ENCODE peak calls at places on chromosomes 4 and X, in six cellular contexts. One of them, this sample, is unnamed. For H3K4me1, the result is how much of the 10 kb centered on the place peaks cover.

GRCh38 chr4:164320847-164321246 is 433.1 kb upstream of the SMIM31 start:
- DNase-seq in HCT116: no peak
- DNase-seq in GM12878: no peak
- DNase-seq in HepG2: no peak
- DNase-seq in H1: no peak
- DNase-seq in K562: no peak
- DNase-seq in this sample: no peak

GRCh38 chr4:118962540-118962939 is 73.9 kb downstream of the SYNPO2 start:
- DNase-seq in HCT116: no peak
- DNase-seq in GM12878: no peak
- DNase-seq in HepG2: no peak
- DNase-seq in H1: no peak
- DNase-seq in K562: no peak
- DNase-seq in this sample: no peak

GRCh38 chr4:829761-830655 is 4.1 kb upstream of the CPLX1 start:
- DNase-seq in HCT116: no peak
- DNase-seq in GM12878: no peak
- DNase-seq in HepG2: no peak
- DNase-seq in H1: no peak
- DNase-seq in K562: no peak
- DNase-seq in this sample: no peak

GRCh38 chrX:94424456-94424855 is 750.5 kb downstream of the FAM133A start:
- DNase-seq in HCT116: no peak
- DNase-seq in GM12878: no peak
- DNase-seq in HepG2: no peak
- DNase-seq in H1: no peak
- DNase-seq in K562: no peak
- DNase-seq in this sample: no peak

GRCh38 chrX:25531096-25531495 is 515.3 kb upstream of the ARX start:
- DNase-seq in HCT116: no peak
- DNase-seq in GM12878: no peak
- DNase-seq in HepG2: no peak
- DNase-seq in H1: no peak
- DNase-seq in K562: no peak
- DNase-seq in this sample: no peak

GRCh38 chrX:48802089-48802812 is 384 bp downstream of the HDAC6 start:
- DNase-seq in HCT116: peak
- DNase-seq in GM12878: peak
- DNase-seq in HepG2: peak
- DNase-seq in H1: peak
- DNase-seq in K562: peak
- DNase-seq in this sample: peak

GRCh38 chr4:33184684-33185083 is 2464.5 kb downstream of the PCDH7 start:
- DNase-seq in HCT116: no peak
- DNase-seq in GM12878: peak
- DNase-seq in HepG2: no peak
- DNase-seq in H1: no peak
- DNase-seq in K562: no peak
- DNase-seq in this sample: no peak

GRCh38 chrX:1391707-1392375 is at the start of gene SLC25A6:
- DNase-seq in HCT116: peak
- DNase-seq in GM12878: peak
- DNase-seq in HepG2: peak
- DNase-seq in H1: peak
- DNase-seq in K562: peak
- DNase-seq in this sample: peak

GRCh38 chr4:156733582-156733981 is 238.0 kb downstream of the PDGFC start:
- DNase-seq in HCT116: no peak
- DNase-seq in GM12878: no peak
- DNase-seq in HepG2: no peak
- DNase-seq in H1: no peak
- DNase-seq in K562: no peak
- DNase-seq in this sample: no peak

DNA sequence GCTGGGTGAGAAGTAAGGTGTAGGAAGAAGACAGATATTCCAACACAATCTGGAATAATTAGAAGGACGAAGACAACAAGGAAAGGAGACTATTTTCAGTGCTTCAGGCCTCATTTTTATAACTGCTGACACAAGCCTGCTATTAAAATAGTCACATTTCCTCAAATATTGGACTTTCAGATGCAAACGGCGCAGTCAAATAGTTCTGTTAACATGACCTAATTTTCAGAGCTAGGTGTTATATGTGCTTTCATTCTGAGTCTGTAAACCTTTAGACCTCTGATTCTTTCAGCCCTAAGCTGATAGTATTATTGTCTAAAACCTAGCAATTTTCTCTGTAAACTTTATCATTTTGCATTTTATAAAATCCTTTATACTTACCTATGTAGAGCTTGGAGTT is 261.5 kb downstream of the IL1RAPL1 start:
- DNase-seq in HCT116: no peak
- DNase-seq in GM12878: no peak
- DNase-seq in HepG2: no peak
- DNase-seq in H1: no peak
- DNase-seq in K562: no peak
- DNase-seq in this sample: no peak
- TF ChIP-seq ZNF274 in HCT116: no peak
- TF ChIP-seq ZNF274 in GM12878: no peak
- TF ChIP-seq ZNF274 in HepG2: no peak
- TF ChIP-seq ZNF274 in H1: no peak
- TF ChIP-seq ZNF274 in K562: no peak
- TF ChIP-seq ZNF274 in this sample: no peak

GRCh38 chr4:153759407-153760226 is at the start of gene RNF175:
- DNase-seq in HCT116: no peak
- DNase-seq in GM12878: no peak
- DNase-seq in HepG2: no peak
- DNase-seq in H1: peak
- DNase-seq in K562: peak
- DNase-seq in this sample: no peak
- H3K9ac ChIP-seq in HCT116: no peak
- H3K9ac ChIP-seq in GM12878: no peak
- H3K9ac ChIP-seq in HepG2: no peak
- H3K9ac ChIP-seq in H1: peak
- H3K9ac ChIP-seq in K562: peak
- H3K9ac ChIP-seq in this sample: peak

GRCh38 chr4:96526625-96527024 is 686.7 kb downstream of the PDHA2 start:
- DNase-seq in HCT116: no peak
- DNase-seq in GM12878: no peak
- DNase-seq in HepG2: no peak
- DNase-seq in H1: no peak
- DNase-seq in K562: no peak
- DNase-seq in this sample: no peak

GRCh38 chr4:96525901-96526300 is 686.0 kb downstream of the PDHA2 start:
- DNase-seq in HCT116: no peak
- DNase-seq in GM12878: no peak
- DNase-seq in HepG2: no peak
- DNase-seq in H1: no peak
- DNase-seq in K562: no peak
- DNase-seq in this sample: no peak

DNA sequence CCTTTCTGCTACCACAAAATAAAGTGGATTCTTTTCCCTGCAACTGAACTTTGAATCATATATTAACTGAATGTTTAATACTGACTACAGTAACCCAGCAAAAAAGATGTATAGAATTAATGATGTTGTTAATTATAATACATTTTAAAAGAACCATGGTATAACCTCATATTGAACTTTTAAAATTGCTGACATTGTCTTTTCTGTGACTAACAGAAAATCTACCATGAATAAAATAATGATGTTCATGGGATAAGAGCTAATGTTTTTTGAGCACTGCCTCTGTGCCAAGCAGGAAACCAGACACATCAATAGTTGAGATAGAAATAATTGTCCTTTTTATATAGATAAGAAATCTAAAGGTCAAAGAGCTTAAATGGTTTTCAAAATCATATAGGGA is 691.9 kb downstream of the PDHA2 start:
- DNase-seq in HCT116: no peak
- DNase-seq in GM12878: no peak
- DNase-seq in HepG2: no peak
- DNase-seq in H1: no peak
- DNase-seq in K562: no peak
- DNase-seq in this sample: no peak
- H3K4me1 ChIP-seq in HCT116: under half
- H3K4me1 ChIP-seq in GM12878: under half
- H3K4me1 ChIP-seq in HepG2: under half
- H3K4me1 ChIP-seq in H1: under half
- H3K4me1 ChIP-seq in K562: under half
- H3K4me1 ChIP-seq in this sample: under half

GRCh38 chr4:41446391-41446790 is 91.6 kb upstream of the LIMCH1 start:
- DNase-seq in HCT116: no peak
- DNase-seq in GM12878: no peak
- DNase-seq in HepG2: no peak
- DNase-seq in H1: no peak
- DNase-seq in K562: no peak
- DNase-seq in this sample: no peak

GRCh38 chr4:41443340-41444079 is 94.4 kb upstream of the LIMCH1 start:
- DNase-seq in HCT116: no peak
- DNase-seq in GM12878: no peak
- DNase-seq in HepG2: no peak
- DNase-seq in H1: no peak
- DNase-seq in K562: no peak
- DNase-seq in this sample: no peak

GRCh38 chr4:41452484-41453225 is 85.3 kb upstream of the LIMCH1 start:
- DNase-seq in HCT116: no peak
- DNase-seq in GM12878: no peak
- DNase-seq in HepG2: no peak
- DNase-seq in H1: no peak
- DNase-seq in K562: no peak
- DNase-seq in this sample: no peak

GRCh38 chr4:41454393-41454792 is 83.6 kb upstream of the LIMCH1 start:
- DNase-seq in HCT116: no peak
- DNase-seq in GM12878: no peak
- DNase-seq in HepG2: no peak
- DNase-seq in H1: no peak
- DNase-seq in K562: no peak
- DNase-seq in this sample: no peak

GRCh38 chr4:41448935-41449334 is 89.0 kb upstream of the LIMCH1 start:
- DNase-seq in HCT116: no peak
- DNase-seq in GM12878: no peak
- DNase-seq in HepG2: peak
- DNase-seq in H1: no peak
- DNase-seq in K562: no peak
- DNase-seq in this sample: no peak
- TF ChIP-seq ZNF274 in HCT116: no peak
- TF ChIP-seq ZNF274 in GM12878: no peak
- TF ChIP-seq ZNF274 in HepG2: no peak
- TF ChIP-seq ZNF274 in H1: no peak
- TF ChIP-seq ZNF274 in K562: no peak
- TF ChIP-seq ZNF274 in this sample: no peak

GRCh38 chrX:152738560-152738959 is 5.0 kb downstream of the MAGEA12 start:
- DNase-seq in HCT116: no peak
- DNase-seq in GM12878: no peak
- DNase-seq in HepG2: no peak
- DNase-seq in H1: no peak
- DNase-seq in K562: no peak
- DNase-seq in this sample: no peak

GRCh38 chrX:152735101-152735500 is 1.5 kb downstream of the MAGEA12 start:
- DNase-seq in HCT116: no peak
- DNase-seq in GM12878: no peak
- DNase-seq in HepG2: no peak
- DNase-seq in H1: no peak
- DNase-seq in K562: peak
- DNase-seq in this sample: no peak

GRCh38 chrX:152735860-152736511 is 2.4 kb downstream of the MAGEA12 start:
- DNase-seq in HCT116: no peak
- DNase-seq in GM12878: no peak
- DNase-seq in HepG2: no peak
- DNase-seq in H1: no peak
- DNase-seq in K562: no peak
- DNase-seq in this sample: no peak

GRCh38 chrX:152733261-152733975 is at the start of the genes CSAG1 and MAGEA12:
- DNase-seq in HCT116: no peak
- DNase-seq in GM12878: no peak
- DNase-seq in HepG2: no peak
- DNase-seq in H1: no peak
- DNase-seq in K562: peak
- DNase-seq in this sample: no peak
- H3K9ac ChIP-seq in HCT116: peak
- H3K9ac ChIP-seq in GM12878: no peak
- H3K9ac ChIP-seq in HepG2: no peak
- H3K9ac ChIP-seq in H1: no peak
- H3K9ac ChIP-seq in K562: peak
- H3K9ac ChIP-seq in this sample: no peak

GRCh38 chr4:87069037-87069742 is 134.4 kb downstream of the AFF1 start:
- DNase-seq in HCT116: no peak
- DNase-seq in GM12878: no peak
- DNase-seq in HepG2: no peak
- DNase-seq in H1: no peak
- DNase-seq in K562: no peak
- DNase-seq in this sample: no peak

GRCh38 chr4:87068591-87069021 is 133.8 kb downstream of the AFF1 start:
- DNase-seq in HCT116: no peak
- DNase-seq in GM12878: no peak
- DNase-seq in HepG2: no peak
- DNase-seq in H1: no peak
- DNase-seq in K562: no peak
- DNase-seq in this sample: no peak

GRCh38 chr4:87073187-87073569 is 138.4 kb downstream of the AFF1 start:
- DNase-seq in HCT116: no peak
- DNase-seq in GM12878: peak
- DNase-seq in HepG2: peak
- DNase-seq in H1: no peak
- DNase-seq in K562: no peak
- DNase-seq in this sample: no peak

GRCh38 chr4:87073570-87074470 is 139.0 kb downstream of the AFF1 start:
- DNase-seq in HCT116: no peak
- DNase-seq in GM12878: peak
- DNase-seq in HepG2: no peak
- DNase-seq in H1: no peak
- DNase-seq in K562: no peak
- DNase-seq in this sample: no peak

GRCh38 chr4:87071401-87071800 is 136.6 kb downstream of the AFF1 start:
- DNase-seq in HCT116: no peak
- DNase-seq in GM12878: no peak
- DNase-seq in HepG2: no peak
- DNase-seq in H1: no peak
- DNase-seq in K562: no peak
- DNase-seq in this sample: no peak
- H3K4me1 ChIP-seq in HCT116: under half
- H3K4me1 ChIP-seq in GM12878: under half
- H3K4me1 ChIP-seq in HepG2: under half
- H3K4me1 ChIP-seq in H1: under half
- H3K4me1 ChIP-seq in K562: under half
- H3K4me1 ChIP-seq in this sample: under half